ENCODE peak calls at places on chromosomes 12 and 14, in five cellular contexts. One of them, this sample, is unnamed.

GRCh38 chr14:77051101-77051500 is 22.6 kb upstream of the IRF2BPL start:
- DNase-seq in IMR-90: no peak
- DNase-seq in mesendoderm: no peak
- DNase-seq in neuronal stem cell: no peak
- DNase-seq in H1: no peak
- DNase-seq in this sample: no peak

GRCh38 chr12:80988986-80989385 is 51.3 kb upstream of the LIN7A start:
- DNase-seq in IMR-90: no peak
- DNase-seq in mesendoderm: peak
- DNase-seq in neuronal stem cell: no peak
- DNase-seq in H1: no peak
- DNase-seq in this sample: no peak

GRCh38 chr12:66491812-66492361 is 187.0 kb downstream of the GRIP1 start:
- DNase-seq in IMR-90: no peak
- DNase-seq in mesendoderm: no peak
- DNase-seq in neuronal stem cell: no peak
- DNase-seq in H1: no peak
- DNase-seq in this sample: no peak

GRCh38 chr12:132665149-132665491 is 22.0 kb downstream of the POLE start:
- DNase-seq in IMR-90: no peak
- DNase-seq in mesendoderm: no peak
- DNase-seq in neuronal stem cell: no peak
- DNase-seq in H1: no peak
- DNase-seq in this sample: no peak

GRCh38 chr12:96986883-96987523 is 79.9 kb downstream of the NEDD1 start:
- DNase-seq in IMR-90: peak
- DNase-seq in mesendoderm: peak
- DNase-seq in neuronal stem cell: peak
- DNase-seq in H1: no peak
- DNase-seq in this sample: peak

GRCh38 chr12:127745466-127746220 is 521.3 kb upstream of the TMEM132C start:
- DNase-seq in IMR-90: no peak
- DNase-seq in mesendoderm: no peak
- DNase-seq in neuronal stem cell: no peak
- DNase-seq in H1: no peak
- DNase-seq in this sample: no peak

GRCh38 chr12:121990692-121991603 is 30.7 kb upstream of the BCL7A start:
- DNase-seq in IMR-90: peak
- DNase-seq in mesendoderm: no peak
- DNase-seq in neuronal stem cell: no peak
- DNase-seq in H1: no peak
- DNase-seq in this sample: no peak

GRCh38 chr12:10563002-10563401 is 50.4 kb downstream of the MAGOHB start:
- DNase-seq in IMR-90: no peak
- DNase-seq in mesendoderm: no peak
- DNase-seq in neuronal stem cell: no peak
- DNase-seq in H1: no peak
- DNase-seq in this sample: no peak

GRCh38 chr14:63262446-63262845 is 56.3 kb downstream of the GPHB5 start:
- DNase-seq in IMR-90: no peak
- DNase-seq in mesendoderm: peak
- DNase-seq in neuronal stem cell: no peak
- DNase-seq in H1: no peak
- DNase-seq in this sample: no peak

GRCh38 chr12:70661762-70662161 is 24.5 kb upstream of the PTPRB start:
- DNase-seq in IMR-90: peak
- DNase-seq in mesendoderm: peak
- DNase-seq in neuronal stem cell: no peak
- DNase-seq in H1: no peak
- DNase-seq in this sample: peak

GRCh38 chr12:47725893-47726292 is 603 bp upstream of the ENDOU start:
- DNase-seq in IMR-90: peak
- DNase-seq in mesendoderm: no peak
- DNase-seq in neuronal stem cell: no peak
- DNase-seq in H1: no peak
- DNase-seq in this sample: peak
- H3K27ac ChIP-seq in IMR-90: peak
- H3K27ac ChIP-seq in mesendoderm: no peak
- H3K27ac ChIP-seq in neuronal stem cell: no peak
- H3K27ac ChIP-seq in H1: no peak
- H3K27ac ChIP-seq in this sample: no peak

GRCh38 chr12:110613771-110614684 is at the start of gene TCTN1:
- DNase-seq in IMR-90: peak
- DNase-seq in mesendoderm: peak
- DNase-seq in neuronal stem cell: peak
- DNase-seq in H1: peak
- DNase-seq in this sample: peak
- H4K8ac ChIP-seq in IMR-90: peak
- H4K8ac ChIP-seq in mesendoderm: peak
- H4K8ac ChIP-seq in neuronal stem cell: no peak
- H4K8ac ChIP-seq in H1: peak
- H4K8ac ChIP-seq in this sample: peak

GRCh38 chr12:92552412-92553108 is 150.2 kb upstream of the PLEKHG7 start:
- DNase-seq in IMR-90: peak
- DNase-seq in mesendoderm: no peak
- DNase-seq in neuronal stem cell: no peak
- DNase-seq in H1: no peak
- DNase-seq in this sample: peak

GRCh38 chr12:92556141-92556540 is 146.6 kb upstream of the PLEKHG7 start:
- DNase-seq in IMR-90: no peak
- DNase-seq in mesendoderm: no peak
- DNase-seq in neuronal stem cell: no peak
- DNase-seq in H1: no peak
- DNase-seq in this sample: no peak

GRCh38 chr12:92553389-92553788 is 149.4 kb upstream of the PLEKHG7 start:
- DNase-seq in IMR-90: no peak
- DNase-seq in mesendoderm: no peak
- DNase-seq in neuronal stem cell: no peak
- DNase-seq in H1: no peak
- DNase-seq in this sample: peak

GRCh38 chr12:92556622-92557421 is 146.0 kb upstream of the PLEKHG7 start:
- DNase-seq in IMR-90: no peak
- DNase-seq in mesendoderm: no peak
- DNase-seq in neuronal stem cell: no peak
- DNase-seq in H1: no peak
- DNase-seq in this sample: no peak

GRCh38 chr12:92554316-92554905 is 148.4 kb upstream of the PLEKHG7 start:
- DNase-seq in IMR-90: no peak
- DNase-seq in mesendoderm: no peak
- DNase-seq in neuronal stem cell: no peak
- DNase-seq in H1: no peak
- DNase-seq in this sample: peak
- H3K27ac ChIP-seq in IMR-90: no peak
- H3K27ac ChIP-seq in mesendoderm: no peak
- H3K27ac ChIP-seq in neuronal stem cell: no peak
- H3K27ac ChIP-seq in H1: no peak
- H3K27ac ChIP-seq in this sample: no peak

GRCh38 chr12:116278259-116278595 is 734 bp upstream of the MED13L start:
- DNase-seq in IMR-90: no peak
- DNase-seq in mesendoderm: no peak
- DNase-seq in neuronal stem cell: no peak
- DNase-seq in H1: no peak
- DNase-seq in this sample: no peak

GRCh38 chr12:116276433-116277216 is 868 bp downstream of the MED13L start:
- DNase-seq in IMR-90: peak
- DNase-seq in mesendoderm: peak
- DNase-seq in neuronal stem cell: peak
- DNase-seq in H1: no peak
- DNase-seq in this sample: peak

GRCh38 chr12:116280590-116281290 is 3.2 kb upstream of the MED13L start:
- DNase-seq in IMR-90: no peak
- DNase-seq in mesendoderm: no peak
- DNase-seq in neuronal stem cell: no peak
- DNase-seq in H1: no peak
- DNase-seq in this sample: no peak

GRCh38 chr12:116277393-116278258 is at the start of gene MED13L:
- DNase-seq in IMR-90: peak
- DNase-seq in mesendoderm: peak
- DNase-seq in neuronal stem cell: peak
- DNase-seq in H1: peak
- DNase-seq in this sample: peak

GRCh38 chr12:116278667-116279066 is 1.2 kb upstream of the MED13L start:
- DNase-seq in IMR-90: no peak
- DNase-seq in mesendoderm: peak
- DNase-seq in neuronal stem cell: no peak
- DNase-seq in H1: no peak
- DNase-seq in this sample: no peak
- H4K8ac ChIP-seq in IMR-90: peak
- H4K8ac ChIP-seq in mesendoderm: no peak
- H4K8ac ChIP-seq in neuronal stem cell: no peak
- H4K8ac ChIP-seq in H1: no peak
- H4K8ac ChIP-seq in this sample: peak

DNA sequence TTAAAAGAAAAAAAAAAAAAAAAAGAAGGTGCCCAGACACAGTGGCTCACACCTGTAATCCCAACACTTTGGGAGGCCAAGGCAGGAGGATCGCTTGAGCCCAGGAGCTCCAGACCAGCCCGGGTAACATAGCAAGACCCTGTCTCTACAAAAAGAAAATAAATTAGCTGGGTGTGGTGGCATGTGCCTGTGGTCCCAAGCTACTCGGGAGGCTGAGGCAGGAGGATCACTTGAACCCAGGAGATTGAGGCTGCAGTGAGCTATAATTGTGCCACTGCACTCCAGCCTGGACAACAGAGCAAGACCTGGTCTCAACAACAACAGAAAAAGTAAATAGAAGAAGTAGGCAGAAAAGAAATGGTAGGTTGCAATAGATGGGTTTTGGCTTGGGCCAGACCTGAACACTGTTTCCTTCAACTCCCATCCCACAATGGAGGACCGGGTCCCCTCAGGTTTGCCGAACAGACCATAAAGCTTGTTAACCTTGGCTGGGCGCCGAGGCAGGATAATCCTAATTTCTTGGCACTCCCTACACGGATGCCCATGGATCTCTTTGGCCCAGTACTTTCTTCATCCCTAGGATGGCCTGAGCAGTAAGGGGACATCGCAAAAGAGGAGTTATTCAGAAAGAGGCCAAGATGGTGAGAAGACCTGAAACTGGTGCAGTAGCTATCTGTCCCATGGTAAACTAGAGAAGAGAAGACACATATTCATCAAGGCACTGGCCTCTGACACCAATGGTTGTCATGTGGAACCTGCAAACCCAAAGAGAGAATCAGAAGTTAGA is 165.5 kb upstream of the CCND2 start:
- DNase-seq in IMR-90: no peak
- DNase-seq in mesendoderm: no peak
- DNase-seq in neuronal stem cell: no peak
- DNase-seq in H1: no peak
- DNase-seq in this sample: no peak
- H3K27ac ChIP-seq in IMR-90: no peak
- H3K27ac ChIP-seq in mesendoderm: no peak
- H3K27ac ChIP-seq in neuronal stem cell: no peak
- H3K27ac ChIP-seq in H1: no peak
- H3K27ac ChIP-seq in this sample: no peak

DNA sequence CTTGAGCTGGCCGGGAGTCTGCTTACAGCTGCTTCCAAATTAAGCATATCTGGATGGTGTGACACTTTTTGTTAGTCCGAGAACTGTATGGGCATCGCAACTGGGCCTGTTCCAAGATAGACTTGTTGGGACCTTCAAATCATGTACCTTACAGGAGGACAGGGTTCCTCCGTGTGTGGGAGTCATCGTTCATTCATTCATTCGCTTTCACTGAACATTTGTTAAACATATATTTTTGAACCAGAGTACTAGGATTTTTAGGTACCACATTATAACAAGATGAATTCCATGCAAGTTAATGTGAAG is 387 bp upstream of the IPO8 start:
- DNase-seq in IMR-90: no peak
- DNase-seq in mesendoderm: no peak
- DNase-seq in neuronal stem cell: no peak
- DNase-seq in H1: no peak
- DNase-seq in this sample: no peak
- H4K8ac ChIP-seq in IMR-90: peak
- H4K8ac ChIP-seq in mesendoderm: no peak
- H4K8ac ChIP-seq in neuronal stem cell: no peak
- H4K8ac ChIP-seq in H1: no peak
- H4K8ac ChIP-seq in this sample: peak

GRCh38 chr12:131263626-131264025 is 309.9 kb downstream of the ADGRD1 start:
- DNase-seq in IMR-90: no peak
- DNase-seq in mesendoderm: no peak
- DNase-seq in neuronal stem cell: no peak
- DNase-seq in H1: no peak
- DNase-seq in this sample: no peak

GRCh38 chr12:131260970-131261369 is 307.3 kb downstream of the ADGRD1 start:
- DNase-seq in IMR-90: no peak
- DNase-seq in mesendoderm: no peak
- DNase-seq in neuronal stem cell: no peak
- DNase-seq in H1: no peak
- DNase-seq in this sample: no peak

GRCh38 chr12:131260251-131260905 is 306.7 kb downstream of the ADGRD1 start:
- DNase-seq in IMR-90: no peak
- DNase-seq in mesendoderm: no peak
- DNase-seq in neuronal stem cell: no peak
- DNase-seq in H1: no peak
- DNase-seq in this sample: no peak

GRCh38 chr12:131264625-131265024 is 310.9 kb downstream of the ADGRD1 start:
- DNase-seq in IMR-90: no peak
- DNase-seq in mesendoderm: no peak
- DNase-seq in neuronal stem cell: no peak
- DNase-seq in H1: no peak
- DNase-seq in this sample: no peak

GRCh38 chr12:131261906-131262305 is 308.2 kb downstream of the ADGRD1 start:
- DNase-seq in IMR-90: no peak
- DNase-seq in mesendoderm: no peak
- DNase-seq in neuronal stem cell: no peak
- DNase-seq in H1: no peak
- DNase-seq in this sample: no peak
- H3K27ac ChIP-seq in IMR-90: no peak
- H3K27ac ChIP-seq in mesendoderm: no peak
- H3K27ac ChIP-seq in neuronal stem cell: no peak
- H3K27ac ChIP-seq in H1: no peak
- H3K27ac ChIP-seq in this sample: no peak

DNA sequence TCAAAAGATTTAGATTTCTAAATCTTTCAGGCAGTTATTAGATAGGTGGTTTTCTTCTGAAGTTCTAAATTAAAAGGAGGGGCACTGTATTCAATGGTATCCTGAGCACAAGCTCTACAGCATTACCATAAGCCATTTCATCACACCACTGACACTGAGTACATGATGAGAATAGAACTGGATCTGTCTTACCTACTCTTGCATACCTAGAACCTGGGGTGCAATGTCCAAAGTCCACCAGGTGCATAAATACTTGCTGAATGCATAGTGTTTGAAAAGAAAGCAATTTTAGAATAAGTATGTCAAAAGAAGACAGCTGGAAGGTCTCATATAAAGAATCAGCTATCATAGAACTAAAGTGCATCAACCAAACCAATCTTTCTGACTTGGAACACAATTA is 85.5 kb upstream of the ACTN1 start:
- DNase-seq in IMR-90: no peak
- DNase-seq in mesendoderm: no peak
- DNase-seq in neuronal stem cell: no peak
- DNase-seq in H1: no peak
- DNase-seq in this sample: no peak
- H4K8ac ChIP-seq in IMR-90: no peak
- H4K8ac ChIP-seq in mesendoderm: no peak
- H4K8ac ChIP-seq in neuronal stem cell: no peak
- H4K8ac ChIP-seq in H1: no peak
- H4K8ac ChIP-seq in this sample: no peak